ENCODE peak calls at places on chromosomes 1 and 21, in eight cellular contexts. A is A549; D is esophagus squamous epithelium; Y is PC-3; H is CD8-positive, alpha-beta memory T cell; V is OCI-LY7; G is SJSA1; C is GM12878. T is an unnamed sample.
A peak's percentile ranks its signal among the peaks of the same experiment; 100 is the strongest.

GRCh38 chr1:234963180-234963903 is 165.3 kb downstream of the TOMM20 start:
- DNase-seq in H (peak; percentile 74), Y (peak; percentile 87), D (peak; percentile 60), G (peak; percentile 92), A (peak; percentile 69), V (peak; percentile 97), C (peak; percentile 97), T (no peak)

GRCh38 chr1:32920833-32921232 is 19.6 kb upstream of the TMEM54 start:
- DNase-seq in G (no peak), A (no peak), Y (no peak), V (no peak), C (no peak), H (no peak), D (no peak), T (no peak)

GRCh38 chr21:19535356-19535755 is 1131.8 kb upstream of the TMPRSS15 start:
- DNase-seq in H (no peak), G (no peak), Y (no peak), D (no peak), A (no peak), V (no peak), C (no peak), T (no peak)

GRCh38 chr1:161506336-161507223 is 1.3 kb downstream of the FCGR2A start:
- DNase-seq in V (no peak), Y (no peak), H (no peak), C (no peak), A (no peak), D (no peak), G (no peak), T (no peak)

GRCh38 chr1:30117685-30118084 is 605.7 kb downstream of the MATN1 start:
- DNase-seq in H (no peak), G (no peak), A (peak; percentile 4), C (no peak), Y (no peak), D (no peak), V (no peak), T (no peak)

GRCh38 chr1:38013027-38013588 is 574 bp downstream of the UTP11 start:
- DNase-seq in C (no peak), V (no peak), G (no peak), D (no peak), A (no peak), H (no peak), Y (peak; percentile 45), T (no peak)

GRCh38 chr1:8423134-8423701 is 105.3 kb downstream of the SLC45A1 start:
- DNase-seq in C (no peak), Y (no peak), V (peak; percentile 42), A (peak; percentile 20), D (no peak), G (no peak), H (peak; percentile 23), T (no peak)

GRCh38 chr1:198359024-198359653 is 181.3 kb downstream of the ATP6V1G3 start:
- DNase-seq in C (no peak), D (no peak), Y (peak; percentile 6), H (no peak), V (peak; percentile 25), G (no peak), A (no peak), T (no peak)

GRCh38 chr1:226370144-226370923 is 37.6 kb downstream of the PARP1 start:
- DNase-seq in H (no peak), A (no peak), D (no peak), G (no peak), V (peak; percentile 83), Y (no peak), C (no peak), T (no peak)

GRCh38 chr1:244496186-244496585 is 35.1 kb downstream of the CATSPERE start:
- DNase-seq in D (no peak), G (no peak), H (no peak), C (no peak), A (no peak), Y (no peak), V (no peak), T (peak; percentile 28)

GRCh38 chr1:165988275-165988674 is 160.9 kb downstream of the UCK2 start:
- DNase-seq in G (no peak), V (no peak), Y (no peak), D (no peak), C (no peak), A (no peak), H (no peak), T (no peak)

GRCh38 chr21:39710866-39711265 is 34.1 kb upstream of the IGSF5 start:
- DNase-seq in Y (no peak), D (no peak), V (no peak), C (no peak), A (no peak), H (no peak), G (no peak), T (no peak)

GRCh38 chr1:202146993-202147392 is 2.5 kb upstream of the ARL8A start:
- DNase-seq in Y (no peak), C (no peak), D (no peak), A (no peak), H (no peak), V (no peak), G (no peak), T (no peak)

GRCh38 chr1:108961198-108961597 is 2.1 kb downstream of the CLCC1 start:
- DNase-seq in V (no peak), Y (no peak), C (peak; percentile 25), H (peak; percentile 25), D (no peak), A (no peak), G (no peak), T (no peak)

GRCh38 chr1:66648896-66649597 is 103.2 kb upstream of the DYNLT5 start:
- DNase-seq in V (peak; percentile 12), Y (no peak), G (no peak), A (no peak), C (peak; percentile 43), H (no peak), D (no peak), T (no peak)

GRCh38 chr1:230270185-230270939 is 155.8 kb downstream of the PGBD5 start:
- DNase-seq in A (no peak), D (no peak), V (peak; percentile 56), Y (no peak), G (no peak), C (peak; percentile 23), H (no peak), T (no peak)

GRCh38 chr1:23598424-23598823 is 39.1 kb upstream of the ID3 start:
- DNase-seq in H (no peak), C (no peak), V (peak; percentile 78), Y (no peak), A (no peak), D (no peak), G (no peak), T (no peak)

GRCh38 chr1:38046333-38046883 is at the start of gene POU3F1:
- DNase-seq in Y (no peak), H (no peak), C (no peak), A (no peak), G (peak; percentile 28), V (no peak), D (no peak), T (no peak)

GRCh38 chr1:173948594-173948993 is 31.5 kb upstream of the SERPINC1 start:
- DNase-seq in Y (no peak), G (no peak), H (no peak), C (no peak), A (no peak), V (no peak), D (no peak), T (no peak)

GRCh38 chr21:16488042-16488441 is 758.3 kb downstream of the USP25 start:
- DNase-seq in C (no peak), A (no peak), D (no peak), Y (no peak), H (no peak), G (no peak), V (no peak), T (no peak)

GRCh38 chr1:230171337-230172015 is 104.4 kb downstream of the GALNT2 start:
- DNase-seq in V (no peak), C (no peak), D (no peak), A (no peak), Y (peak; percentile 75), G (no peak), H (no peak), T (no peak)

DNA sequence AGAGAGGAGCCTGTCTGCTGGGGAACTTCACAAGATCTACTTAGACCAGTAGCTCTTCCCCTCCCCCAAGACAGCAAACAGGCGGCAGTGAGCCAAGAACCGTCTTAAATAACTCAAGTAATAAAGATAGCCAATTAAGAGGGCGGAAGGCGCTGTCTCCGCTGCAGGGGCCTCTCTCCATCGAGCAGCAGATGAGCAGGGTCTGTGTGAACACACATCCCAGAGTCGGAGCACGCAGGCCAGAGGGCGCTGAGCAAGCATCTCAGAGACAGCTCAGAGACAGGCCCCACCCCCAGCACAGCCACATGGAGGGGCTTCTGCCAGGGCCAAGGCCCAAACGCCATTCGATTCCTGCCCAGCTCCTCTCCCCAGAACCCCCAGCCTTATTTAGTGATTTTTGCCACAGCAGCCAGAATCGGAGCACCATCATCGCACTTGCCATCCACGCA is 11.1 kb downstream of the IFFO2 start:
- DNase-seq in A (no peak), G (no peak), C (no peak), H (no peak), V (no peak), D (no peak), Y (no peak), T (no peak)
- H3K4me1 ChIP-seq in A (peaks cover 83% of the 10 kb centered on the region), G (peaks cover 45% of the 10 kb centered on the region), C (peaks cover 38% of the 10 kb centered on the region), H (peaks cover 86% of the 10 kb centered on the region), V (no peaks in the 10 kb centered on the region), D (peaks cover 86% of the 10 kb centered on the region), Y (peaks cover 33% of the 10 kb centered on the region), T (peaks cover 59% of the 10 kb centered on the region)

DNA sequence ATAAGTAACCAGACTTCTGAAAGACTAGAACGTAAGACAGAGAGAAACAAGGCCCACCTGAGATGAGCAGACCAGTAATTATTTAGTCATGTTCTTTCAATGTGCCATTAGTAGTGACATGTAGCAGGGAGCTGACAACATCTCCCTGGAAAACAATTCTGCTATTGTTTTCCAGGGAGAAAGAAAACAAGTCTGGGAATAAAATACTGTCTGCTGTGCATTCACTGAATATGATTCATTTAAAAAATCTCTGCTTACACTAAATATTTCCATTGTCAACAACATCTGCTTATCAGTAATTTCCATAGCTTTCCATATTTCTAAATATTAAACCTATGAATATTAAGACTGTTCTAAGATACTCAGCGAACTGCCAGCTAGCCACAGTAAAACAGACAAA is 80.0 kb downstream of the VCAM1 start:
- DNase-seq in H (no peak), C (no peak), Y (peak; percentile 15), D (no peak), V (no peak), A (no peak), G (no peak), T (peak; percentile 16)
- H3K27ac ChIP-seq in H (no peak overlapping the region), C (no peak overlapping the region), Y (no peak overlapping the region), D (no peak overlapping the region), V (no peak overlapping the region), A (no peak overlapping the region), G (peak overlapping the region; percentile 4), T (no peak overlapping the region)

DNA sequence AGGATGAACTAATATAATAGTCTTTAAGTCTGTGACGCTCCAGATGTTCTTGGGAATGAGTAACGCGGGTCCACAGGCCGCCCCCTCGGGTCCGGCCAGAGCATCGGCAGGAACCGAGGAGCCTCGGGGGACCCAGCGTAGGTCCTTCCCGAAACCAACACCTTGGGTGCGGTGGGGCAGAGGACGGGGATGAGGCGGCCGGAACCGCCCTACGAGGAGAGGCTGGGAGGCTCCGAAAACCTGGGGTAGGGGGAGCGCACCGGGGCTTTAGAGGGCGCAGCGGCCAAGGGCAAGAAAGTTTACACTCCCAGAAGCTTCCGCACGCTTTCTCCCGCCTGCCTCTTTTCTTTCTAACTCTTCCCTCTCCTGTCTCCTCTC is 7.1 kb downstream of the DMRTA2 start:
- DNase-seq in A (no peak), Y (no peak), C (no peak), V (no peak), D (no peak), H (no peak), G (no peak), T (no peak)
- H3K4me1 ChIP-seq in A (no peaks in the 10 kb centered on the region), Y (no peaks in the 10 kb centered on the region), C (no peaks in the 10 kb centered on the region), V (no peaks in the 10 kb centered on the region), D (peaks cover 7% of the 10 kb centered on the region), H (no peaks in the 10 kb centered on the region), G (no peaks in the 10 kb centered on the region), T (no peaks in the 10 kb centered on the region)

GRCh38 chr1:115240321-115240720 is 97.7 kb downstream of the NGF start:
- DNase-seq in H (no peak), G (no peak), A (no peak), C (no peak), V (no peak), D (no peak), Y (peak; percentile 27), T (no peak)
- H3K27ac ChIP-seq in H (no peak overlapping the region), G (no peak overlapping the region), A (no peak overlapping the region), C (no peak overlapping the region), V (no peak overlapping the region), D (no peak overlapping the region), Y (no peak overlapping the region), T (no peak overlapping the region)